ENCODE peak calls at places on chromosome 10, in six cellular contexts. One of them, this sample, is unnamed.

GRCh38 chr10:117370205-117370604 is 5.0 kb downstream of the PDZD8 start:
- DNase-seq in stomach: no peak
- DNase-seq in WTC11: no peak
- DNase-seq in K562: no peak
- DNase-seq in neural progenitor cell: no peak
- DNase-seq in mammary epithelial cell: no peak
- DNase-seq in this sample: no peak

GRCh38 chr10:3081383-3081981 is 14.1 kb downstream of the PFKP start:
- DNase-seq in WTC11: no peak
- DNase-seq in neural progenitor cell: no peak
- DNase-seq in stomach: no peak
- DNase-seq in K562: no peak
- DNase-seq in mammary epithelial cell: no peak
- DNase-seq in this sample: no peak

GRCh38 chr10:97540669-97541500 is 31.7 kb upstream of the ANKRD2 start:
- DNase-seq in mammary epithelial cell: no peak
- DNase-seq in neural progenitor cell: no peak
- DNase-seq in K562: peak
- DNase-seq in WTC11: peak
- DNase-seq in stomach: no peak
- DNase-seq in this sample: no peak

GRCh38 chr10:114044251-114045070 is 795 bp downstream of the ADRB1 start:
- DNase-seq in stomach: no peak
- DNase-seq in neural progenitor cell: peak
- DNase-seq in K562: no peak
- DNase-seq in mammary epithelial cell: no peak
- DNase-seq in WTC11: peak
- DNase-seq in this sample: no peak

GRCh38 chr10:97762816-97763215 is 9.0 kb downstream of the SFRP5 start:
- DNase-seq in mammary epithelial cell: no peak
- DNase-seq in K562: no peak
- DNase-seq in WTC11: peak
- DNase-seq in stomach: no peak
- DNase-seq in neural progenitor cell: peak
- DNase-seq in this sample: no peak

GRCh38 chr10:6956562-6956961 is 376.5 kb upstream of the PRKCQ start:
- DNase-seq in neural progenitor cell: no peak
- DNase-seq in WTC11: no peak
- DNase-seq in stomach: no peak
- DNase-seq in K562: no peak
- DNase-seq in mammary epithelial cell: no peak
- DNase-seq in this sample: no peak

GRCh38 chr10:110378019-110378418 is 73.3 kb upstream of the SMNDC1 start:
- DNase-seq in mammary epithelial cell: no peak
- DNase-seq in neural progenitor cell: no peak
- DNase-seq in stomach: no peak
- DNase-seq in K562: no peak
- DNase-seq in WTC11: no peak
- DNase-seq in this sample: no peak

GRCh38 chr10:124763267-124763666 is 19.1 kb upstream of the FAM53B start:
- DNase-seq in stomach: no peak
- DNase-seq in K562: no peak
- DNase-seq in mammary epithelial cell: no peak
- DNase-seq in WTC11: no peak
- DNase-seq in neural progenitor cell: no peak
- DNase-seq in this sample: no peak

GRCh38 chr10:125148021-125148439 is 12.3 kb downstream of the CTBP2 start:
- DNase-seq in WTC11: peak
- DNase-seq in stomach: no peak
- DNase-seq in neural progenitor cell: no peak
- DNase-seq in K562: no peak
- DNase-seq in mammary epithelial cell: no peak
- DNase-seq in this sample: no peak

GRCh38 chr10:86127274-86127819 is 239.2 kb downstream of the GRID1 start:
- DNase-seq in neural progenitor cell: no peak
- DNase-seq in stomach: no peak
- DNase-seq in WTC11: no peak
- DNase-seq in mammary epithelial cell: no peak
- DNase-seq in K562: no peak
- DNase-seq in this sample: no peak

GRCh38 chr10:60310746-60311145 is 78.9 kb downstream of the ANK3 start:
- DNase-seq in mammary epithelial cell: no peak
- DNase-seq in WTC11: no peak
- DNase-seq in neural progenitor cell: peak
- DNase-seq in stomach: no peak
- DNase-seq in K562: peak
- DNase-seq in this sample: no peak

GRCh38 chr10:94006591-94007550 is 13.1 kb downstream of the PLCE1 start:
- DNase-seq in mammary epithelial cell: no peak
- DNase-seq in stomach: peak
- DNase-seq in K562: no peak
- DNase-seq in WTC11: no peak
- DNase-seq in neural progenitor cell: no peak
- DNase-seq in this sample: no peak

GRCh38 chr10:33015798-33016547 is 57.9 kb upstream of the ITGB1 start:
- DNase-seq in mammary epithelial cell: peak
- DNase-seq in WTC11: no peak
- DNase-seq in neural progenitor cell: no peak
- DNase-seq in K562: no peak
- DNase-seq in stomach: no peak
- DNase-seq in this sample: no peak

GRCh38 chr10:13883843-13884444 is 297.2 kb downstream of the PRPF18 start:
- DNase-seq in neural progenitor cell: no peak
- DNase-seq in WTC11: no peak
- DNase-seq in stomach: no peak
- DNase-seq in mammary epithelial cell: no peak
- DNase-seq in K562: no peak
- DNase-seq in this sample: no peak

GRCh38 chr10:10256860-10257259 is 760.8 kb upstream of the CELF2 start:
- DNase-seq in mammary epithelial cell: no peak
- DNase-seq in K562: no peak
- DNase-seq in neural progenitor cell: no peak
- DNase-seq in stomach: no peak
- DNase-seq in WTC11: no peak
- DNase-seq in this sample: no peak

GRCh38 chr10:91163709-91164474 is 56.6 kb upstream of the PCGF5 start:
- DNase-seq in K562: peak
- DNase-seq in WTC11: peak
- DNase-seq in stomach: peak
- DNase-seq in mammary epithelial cell: peak
- DNase-seq in neural progenitor cell: peak
- DNase-seq in this sample: no peak

GRCh38 chr10:85612833-85613232 is 753.8 kb downstream of the GRID1 start:
- DNase-seq in stomach: no peak
- DNase-seq in WTC11: peak
- DNase-seq in neural progenitor cell: no peak
- DNase-seq in mammary epithelial cell: no peak
- DNase-seq in K562: no peak
- DNase-seq in this sample: no peak

GRCh38 chr10:30435068-30435422 is 1.1 kb downstream of the MAP3K8 start:
- DNase-seq in neural progenitor cell: peak
- DNase-seq in WTC11: no peak
- DNase-seq in mammary epithelial cell: no peak
- DNase-seq in stomach: peak
- DNase-seq in K562: peak
- DNase-seq in this sample: no peak

GRCh38 chr10:7482992-7483391 is 72.2 kb upstream of the SFMBT2 start:
- DNase-seq in WTC11: no peak
- DNase-seq in K562: no peak
- DNase-seq in neural progenitor cell: no peak
- DNase-seq in mammary epithelial cell: no peak
- DNase-seq in stomach: no peak
- DNase-seq in this sample: no peak

GRCh38 chr10:43855667-43856210 is 207.1 kb upstream of the ZNF32 start:
- DNase-seq in stomach: no peak
- DNase-seq in WTC11: no peak
- DNase-seq in neural progenitor cell: no peak
- DNase-seq in mammary epithelial cell: no peak
- DNase-seq in K562: no peak
- DNase-seq in this sample: no peak

GRCh38 chr10:51960494-51960895 is 261.1 kb upstream of the CSTF2T start:
- DNase-seq in stomach: no peak
- DNase-seq in mammary epithelial cell: peak
- DNase-seq in K562: peak
- DNase-seq in neural progenitor cell: peak
- DNase-seq in WTC11: no peak
- DNase-seq in this sample: no peak

GRCh38 chr10:100204370-100204769 is 18.5 kb upstream of the ERLIN1 start:
- DNase-seq in K562: no peak
- DNase-seq in stomach: no peak
- DNase-seq in WTC11: no peak
- DNase-seq in neural progenitor cell: no peak
- DNase-seq in mammary epithelial cell: no peak
- DNase-seq in this sample: no peak

GRCh38 chr10:79072994-79073654 is 4.4 kb downstream of the ZMIZ1 start:
- DNase-seq in stomach: no peak
- DNase-seq in neural progenitor cell: no peak
- DNase-seq in WTC11: no peak
- DNase-seq in K562: no peak
- DNase-seq in mammary epithelial cell: no peak
- DNase-seq in this sample: no peak

GRCh38 chr10:79070611-79071534 is 2.1 kb downstream of the ZMIZ1 start:
- DNase-seq in WTC11: peak
- DNase-seq in neural progenitor cell: peak
- DNase-seq in stomach: peak
- DNase-seq in mammary epithelial cell: peak
- DNase-seq in K562: peak
- DNase-seq in this sample: peak

GRCh38 chr10:79072041-79072441 is 3.3 kb downstream of the ZMIZ1 start:
- DNase-seq in mammary epithelial cell: no peak
- DNase-seq in K562: no peak
- DNase-seq in stomach: no peak
- DNase-seq in WTC11: no peak
- DNase-seq in neural progenitor cell: no peak
- DNase-seq in this sample: no peak

GRCh38 chr10:79070091-79070610 is 1.4 kb downstream of the ZMIZ1 start:
- DNase-seq in mammary epithelial cell: no peak
- DNase-seq in neural progenitor cell: peak
- DNase-seq in WTC11: peak
- DNase-seq in K562: peak
- DNase-seq in stomach: peak
- DNase-seq in this sample: peak

DNA sequence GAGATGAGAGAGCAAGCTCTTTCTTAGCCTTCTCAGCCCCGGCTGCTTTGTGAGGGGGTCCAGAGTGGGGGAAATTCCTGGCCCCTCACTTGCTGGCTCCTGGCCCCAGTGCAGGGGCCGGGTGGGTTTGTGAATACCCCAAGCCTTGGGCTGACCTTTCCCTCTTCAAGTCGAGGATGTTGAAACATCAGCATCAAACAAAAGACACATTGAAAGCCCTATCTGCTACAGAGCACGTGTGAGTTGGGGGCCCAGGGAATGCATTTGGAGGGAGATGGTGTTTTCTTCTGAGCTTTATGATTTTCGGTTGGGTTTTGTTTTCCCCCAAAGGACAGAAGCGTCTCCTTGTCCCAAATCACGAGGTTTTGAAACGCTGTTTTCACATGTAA is 2.8 kb downstream of the ZMIZ1 start:
- DNase-seq in mammary epithelial cell: no peak
- DNase-seq in neural progenitor cell: no peak
- DNase-seq in K562: no peak
- DNase-seq in WTC11: no peak
- DNase-seq in stomach: no peak
- DNase-seq in this sample: peak
- TF ChIP-seq CTCF in mammary epithelial cell: no peak
- TF ChIP-seq CTCF in neural progenitor cell: no peak
- TF ChIP-seq CTCF in K562: no peak
- TF ChIP-seq CTCF in WTC11: no peak
- TF ChIP-seq CTCF in stomach: no peak
- TF ChIP-seq CTCF in this sample: no peak

GRCh38 chr10:84548869-84549268 is 220.5 kb downstream of the CCSER2 start:
- DNase-seq in neural progenitor cell: peak
- DNase-seq in WTC11: peak
- DNase-seq in stomach: no peak
- DNase-seq in mammary epithelial cell: no peak
- DNase-seq in K562: peak
- DNase-seq in this sample: no peak
- TF ChIP-seq CTCF in neural progenitor cell: peak
- TF ChIP-seq CTCF in WTC11: peak
- TF ChIP-seq CTCF in stomach: no peak
- TF ChIP-seq CTCF in mammary epithelial cell: peak
- TF ChIP-seq CTCF in K562: peak
- TF ChIP-seq CTCF in this sample: peak

GRCh38 chr10:26173837-26174236 is 42.7 kb upstream of the GAD2 start:
- DNase-seq in mammary epithelial cell: no peak
- DNase-seq in K562: no peak
- DNase-seq in stomach: no peak
- DNase-seq in neural progenitor cell: no peak
- DNase-seq in WTC11: no peak
- DNase-seq in this sample: no peak

GRCh38 chr10:26172126-26172525 is 44.4 kb upstream of the GAD2 start:
- DNase-seq in stomach: no peak
- DNase-seq in K562: peak
- DNase-seq in neural progenitor cell: peak
- DNase-seq in mammary epithelial cell: no peak
- DNase-seq in WTC11: peak
- DNase-seq in this sample: no peak

GRCh38 chr10:26177341-26177740 is 39.2 kb upstream of the GAD2 start:
- DNase-seq in K562: no peak
- DNase-seq in stomach: no peak
- DNase-seq in mammary epithelial cell: no peak
- DNase-seq in neural progenitor cell: no peak
- DNase-seq in WTC11: no peak
- DNase-seq in this sample: no peak
- TF ChIP-seq CTCF in K562: no peak
- TF ChIP-seq CTCF in stomach: no peak
- TF ChIP-seq CTCF in mammary epithelial cell: no peak
- TF ChIP-seq CTCF in neural progenitor cell: no peak
- TF ChIP-seq CTCF in WTC11: no peak
- TF ChIP-seq CTCF in this sample: no peak

GRCh38 chr10:119153041-119153440 is 12.5 kb downstream of the SFXN4 start:
- DNase-seq in neural progenitor cell: no peak
- DNase-seq in stomach: no peak
- DNase-seq in mammary epithelial cell: no peak
- DNase-seq in K562: no peak
- DNase-seq in WTC11: no peak
- DNase-seq in this sample: no peak

GRCh38 chr10:119149157-119149556 is 16.4 kb downstream of the SFXN4 start:
- DNase-seq in mammary epithelial cell: no peak
- DNase-seq in stomach: no peak
- DNase-seq in neural progenitor cell: no peak
- DNase-seq in WTC11: no peak
- DNase-seq in K562: no peak
- DNase-seq in this sample: no peak

GRCh38 chr10:119153661-119154060 is 11.9 kb downstream of the SFXN4 start:
- DNase-seq in mammary epithelial cell: no peak
- DNase-seq in stomach: no peak
- DNase-seq in K562: no peak
- DNase-seq in neural progenitor cell: no peak
- DNase-seq in WTC11: no peak
- DNase-seq in this sample: no peak

DNA sequence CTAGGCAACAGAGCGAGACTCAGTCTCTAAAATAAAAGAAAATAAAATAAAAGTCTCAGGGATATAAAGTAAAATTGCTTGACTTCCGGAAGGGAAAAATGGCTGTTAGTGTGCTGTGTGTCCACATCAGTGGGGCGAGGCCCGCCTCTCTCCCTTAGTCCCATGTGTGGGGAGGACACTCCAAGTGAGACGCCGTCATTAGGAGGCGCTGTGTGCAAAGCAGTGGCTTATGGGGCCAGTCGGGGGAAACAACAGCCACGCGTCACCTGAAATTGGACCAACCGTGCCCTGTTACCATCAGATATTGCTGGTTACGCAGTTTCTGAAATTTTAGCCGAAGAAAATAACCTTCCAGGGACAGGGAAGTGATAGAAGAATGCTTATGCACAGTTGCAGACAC is 15.8 kb downstream of the SFXN4 start:
- DNase-seq in WTC11: peak
- DNase-seq in mammary epithelial cell: no peak
- DNase-seq in neural progenitor cell: peak
- DNase-seq in stomach: no peak
- DNase-seq in K562: no peak
- DNase-seq in this sample: no peak
- TF ChIP-seq CTCF in WTC11: no peak
- TF ChIP-seq CTCF in mammary epithelial cell: peak
- TF ChIP-seq CTCF in neural progenitor cell: peak
- TF ChIP-seq CTCF in stomach: no peak
- TF ChIP-seq CTCF in K562: no peak
- TF ChIP-seq CTCF in this sample: no peak

This sample was measured in neural crest cell.